ENCODE peak calls at places on chromosomes 16 and 17, in four cellular contexts. K is A549, C is endothelial cell of umbilical vein, F is K562. I is an unnamed sample.

GRCh38 chr17:76726231-76726765 is at the start of gene JMJD6:
- DNase-seq in C (peak), F (peak), K (peak), I (peak)

GRCh38 chr17:82544431-82545070 is 25.0 kb downstream of the FOXK2 start:
- DNase-seq in F (no peak), C (no peak), K (no peak), I (no peak)

GRCh38 chr16:68116256-68116853 is 31.2 kb downstream of the NFATC3 start:
- DNase-seq in K (peak), F (peak), C (peak), I (peak)

GRCh38 chr17:10735251-10735650 is 5.4 kb upstream of the TMEM220 start:
- DNase-seq in F (no peak), C (no peak), K (no peak), I (no peak)

GRCh38 chr16:55561319-55561848 is 5.1 kb upstream of the CAPNS2 start:
- DNase-seq in C (no peak), K (no peak), F (no peak), I (no peak)

GRCh38 chr17:14739656-14740431 is 439.0 kb downstream of the HS3ST3B1 start:
- DNase-seq in K (no peak), C (no peak), F (no peak), I (peak)

GRCh38 chr17:7745748-7746470 is 28.4 kb downstream of the DNAH2 start:
- DNase-seq in F (peak), C (peak), K (peak), I (peak)

GRCh38 chr16:1333854-1334719 is 642 bp downstream of the BAIAP3 start:
- DNase-seq in F (peak), C (no peak), K (no peak), I (no peak)

GRCh38 chr17:78670850-78671291 is 93.7 kb upstream of the DNAH17 start:
- DNase-seq in F (no peak), K (no peak), C (no peak), I (no peak)

GRCh38 chr17:37527249-37527851 is 37.7 kb downstream of the DUSP14 start:
- DNase-seq in F (peak), K (peak), C (peak), I (peak)

GRCh38 chr16:89704281-89704680 is 2.8 kb upstream of the SPATA2L start:
- DNase-seq in F (no peak), C (no peak), K (no peak), I (peak)

GRCh38 chr17:79246226-79246794 is 171.7 kb downstream of the ENGASE start:
- DNase-seq in K (no peak), C (no peak), F (no peak), I (no peak)

GRCh38 chr17:18364166-18364565 is 816 bp upstream of the SHMT1 start:
- DNase-seq in F (no peak), C (no peak), K (no peak), I (no peak)

GRCh38 chr17:37701424-37702020 is 43.3 kb downstream of the HNF1B start:
- DNase-seq in F (peak), K (peak), C (peak), I (peak)

GRCh38 chr16:50547340-50547865 is 793 bp upstream of the NKD1 start:
- DNase-seq in F (peak), K (peak), C (no peak), I (peak)

GRCh38 chr17:59492091-59492451 is 73.3 kb upstream of the DHX40 start:
- DNase-seq in K (no peak), C (no peak), F (no peak), I (no peak)

GRCh38 chr17:77316191-77316641 is 175.4 kb downstream of the SEC14L1 start:
- DNase-seq in C (no peak), F (no peak), K (no peak), I (no peak)

GRCh38 chr17:49890852-49891251 is 43.0 kb upstream of the TAC4 start:
- DNase-seq in K (no peak), C (no peak), F (no peak), I (no peak)

GRCh38 chr17:82866521-82867214 is 26.8 kb upstream of the ZNF750 start:
- DNase-seq in F (peak), C (peak), K (no peak), I (no peak)

GRCh38 chr17:19342611-19343255 is 19.8 kb downstream of the B9D1 start:
- DNase-seq in K (no peak), C (no peak), F (no peak), I (no peak)

GRCh38 chr16:22813946-22814325 is at the start of gene HS3ST2:
- DNase-seq in F (no peak), K (no peak), C (no peak), I (no peak)

GRCh38 chr16:56672761-56673536 is 3.3 kb downstream of the MT1H start:
- DNase-seq in F (no peak), K (no peak), C (no peak), I (peak)

GRCh38 chr16:56677474-56677873 is 4.8 kb upstream of the MT1X start:
- DNase-seq in C (no peak), K (no peak), F (no peak), I (no peak)

GRCh38 chr16:56679078-56679730 is 3.1 kb upstream of the MT1X start:
- DNase-seq in C (no peak), K (no peak), F (no peak), I (no peak)

GRCh38 chr16:56673916-56674315 is 4.3 kb downstream of the MT1H start:
- DNase-seq in C (peak), F (peak), K (no peak), I (no peak)

DNA sequence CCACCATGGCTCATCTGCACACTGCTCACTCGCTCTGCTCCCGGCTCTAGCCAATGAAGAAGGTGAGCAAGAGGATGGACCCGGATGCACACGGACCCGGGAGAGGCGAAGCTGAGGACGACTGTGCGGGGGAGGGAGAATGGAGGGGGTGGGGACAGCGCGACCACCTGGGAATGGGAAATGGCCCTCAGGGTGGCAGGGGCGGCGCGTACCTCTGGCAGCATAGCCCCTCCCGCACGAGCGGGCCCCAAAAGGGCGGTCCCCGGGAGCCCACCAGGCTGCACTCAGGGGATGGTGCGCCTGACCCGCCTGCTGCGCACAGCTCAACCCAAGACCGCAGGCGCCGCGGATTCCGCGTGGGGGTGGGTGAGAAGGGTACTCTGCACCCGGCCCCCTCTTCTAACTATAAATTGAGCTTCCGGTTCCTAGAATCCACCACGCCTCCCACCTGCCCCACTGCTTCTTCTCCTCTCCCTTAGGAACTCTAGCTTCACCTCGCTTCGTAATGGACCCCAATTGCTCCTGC is 6.1 kb downstream of the MT1H start:
- DNase-seq in F (no peak), C (no peak), K (no peak), I (no peak)
- H3K4me3 ChIP-seq in F (no peak), C (no peak), K (no peak), I (no peak)

GRCh38 chr17:72034000-72034399 is 86.8 kb upstream of the SOX9 start:
- DNase-seq in C (no peak), F (no peak), K (no peak), I (no peak)

GRCh38 chr17:72025113-72025512 is 95.7 kb upstream of the SOX9 start:
- DNase-seq in C (no peak), F (no peak), K (no peak), I (no peak)

GRCh38 chr17:72033311-72033710 is 87.5 kb upstream of the SOX9 start:
- DNase-seq in C (no peak), K (no peak), F (no peak), I (no peak)

GRCh38 chr17:72031219-72031906 is 89.5 kb upstream of the SOX9 start:
- DNase-seq in K (no peak), F (no peak), C (no peak), I (no peak)

DNA sequence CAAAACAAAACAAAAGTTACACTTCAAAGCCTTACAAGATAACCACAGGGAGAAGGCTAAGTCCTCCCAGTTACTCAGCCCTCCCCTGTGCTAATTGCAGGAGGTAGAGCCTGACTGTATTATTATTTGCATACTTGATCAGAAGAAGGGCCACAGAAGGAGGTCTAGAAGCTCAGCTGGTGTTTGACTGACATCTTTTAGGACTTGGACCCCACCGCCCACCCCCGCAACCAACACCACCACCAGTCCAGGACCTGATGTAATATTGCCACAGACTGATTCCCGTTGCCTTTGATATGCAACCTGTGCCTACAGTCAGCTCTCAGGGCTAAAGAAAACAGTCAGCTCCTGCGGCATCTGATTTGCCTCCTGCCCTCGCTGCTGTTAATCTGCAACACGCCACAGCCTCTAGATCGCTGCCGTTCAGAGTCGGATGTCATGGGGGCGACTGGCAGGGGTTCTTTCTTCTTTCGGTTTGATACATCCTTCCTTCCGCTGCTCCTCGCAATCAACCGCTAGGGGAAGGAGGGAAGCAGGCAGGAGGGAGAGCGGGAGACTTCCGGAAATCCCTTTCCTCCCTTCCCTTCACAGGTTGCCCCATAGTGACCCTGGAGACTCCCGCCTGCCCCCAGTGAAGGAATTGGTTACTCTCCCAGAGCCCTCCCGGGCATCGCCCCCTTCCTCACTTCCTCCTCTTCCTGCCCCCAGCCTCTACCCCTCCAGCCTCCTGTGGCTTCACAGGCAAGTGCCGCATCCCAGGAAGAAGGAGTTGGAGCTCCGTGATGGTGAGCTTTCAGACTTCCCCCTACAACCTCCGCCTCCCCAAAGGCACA is 90.5 kb upstream of the SOX9 start:
- DNase-seq in F (no peak), C (no peak), K (peak), I (peak)
- TF ChIP-seq MYC in F (no peak), C (no peak), K (no peak), I (no peak)

GRCh38 chr16:29714972-29715371 is 30.8 kb downstream of the C16orf54 start:
- DNase-seq in C (no peak), F (no peak), K (no peak), I (no peak)
- H3K4me3 ChIP-seq in C (no peak), F (no peak), K (no peak), I (no peak)

GRCh38 chr17:74353446-74354060 is 8.1 kb downstream of the BTBD17 start:
- DNase-seq in K (no peak), F (no peak), C (no peak), I (no peak)

GRCh38 chr17:74354561-74354960 is 7.1 kb downstream of the BTBD17 start:
- DNase-seq in K (no peak), F (no peak), C (no peak), I (no peak)

GRCh38 chr17:74354123-74354522 is 7.5 kb downstream of the BTBD17 start:
- DNase-seq in K (peak), C (no peak), F (peak), I (peak)

GRCh38 chr17:74356640-74357465 is 4.8 kb downstream of the BTBD17 start:
- DNase-seq in C (no peak), F (no peak), K (no peak), I (no peak)

GRCh38 chr17:74355065-74355464 is 6.6 kb downstream of the BTBD17 start:
- DNase-seq in K (no peak), C (no peak), F (no peak), I (no peak)
- TF ChIP-seq MYC in K (no peak), C (no peak), F (no peak), I (no peak)

DNA sequence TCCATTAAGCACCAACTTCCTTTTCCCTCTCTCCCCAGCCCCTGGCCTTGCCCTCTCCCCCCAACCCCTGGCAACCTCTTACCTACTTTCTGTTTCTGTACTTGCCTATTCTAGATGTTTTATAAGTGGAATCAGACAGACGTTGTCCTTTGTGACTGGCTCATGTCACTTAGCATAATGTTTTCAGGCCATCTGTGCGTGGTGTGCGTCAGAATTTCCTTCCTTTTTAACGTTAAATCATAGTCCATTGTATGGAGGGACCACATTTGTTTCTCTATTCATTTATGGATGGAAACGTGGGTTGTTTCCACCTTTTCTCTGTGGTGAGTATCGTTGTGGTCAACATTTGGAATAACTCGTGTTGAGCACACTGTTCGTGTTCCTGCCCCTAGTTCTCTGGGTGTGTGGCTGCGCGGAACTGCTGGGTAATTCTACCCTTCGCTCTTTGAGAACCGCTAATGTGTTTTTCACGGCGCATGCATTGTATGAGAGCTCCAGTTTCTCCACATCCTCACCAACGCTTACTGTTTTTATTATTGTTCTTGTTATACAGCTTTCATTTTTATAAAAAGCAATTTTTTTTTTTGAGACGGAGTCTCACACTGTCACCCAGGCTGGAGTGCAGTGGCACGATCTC is 26.3 kb downstream of the ACTG1 start:
- DNase-seq in F (no peak), C (peak), K (no peak), I (no peak)
- H3K4me3 ChIP-seq in F (no peak), C (no peak), K (no peak), I (no peak)

DNA sequence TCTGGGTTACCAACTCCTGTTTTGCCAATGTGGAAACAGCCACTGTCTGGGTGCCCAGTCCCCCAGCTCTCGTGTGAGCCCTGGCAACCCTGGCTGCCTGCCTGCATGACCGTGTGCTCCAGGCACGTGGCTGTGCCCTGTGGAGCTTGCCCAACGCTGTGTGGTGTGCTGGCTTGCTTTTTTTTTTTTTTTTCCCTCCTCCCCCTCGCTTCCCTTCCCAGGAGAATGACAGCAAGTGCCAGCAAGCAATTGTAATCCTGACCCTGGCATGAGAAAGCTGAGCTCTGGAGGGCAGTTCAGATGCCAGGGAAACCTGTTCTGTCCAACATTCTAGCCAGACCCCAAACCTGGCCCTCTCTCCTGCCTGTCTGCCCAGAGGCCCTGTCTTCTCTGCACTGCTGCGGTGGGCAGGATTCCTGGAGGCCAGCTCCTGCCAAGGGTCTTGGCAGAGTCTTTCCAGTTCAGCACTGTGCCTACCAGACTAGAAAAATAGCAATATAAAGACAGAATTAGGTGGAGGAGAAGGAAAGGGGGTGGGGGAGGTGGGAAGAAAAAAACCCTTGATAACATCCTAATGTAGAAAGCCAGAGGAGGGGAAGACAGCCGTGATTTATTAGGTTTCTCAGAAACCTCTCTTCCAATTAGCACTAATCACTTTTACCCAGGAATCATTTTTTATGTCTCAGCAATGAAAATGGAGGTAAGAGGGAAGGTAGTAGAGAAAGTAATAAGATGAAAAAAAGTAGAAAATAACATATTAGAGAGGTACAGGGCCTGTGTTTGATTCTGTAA is 9.0 kb downstream of the HLF start:
- DNase-seq in C (no peak), K (no peak), F (no peak), I (no peak)
- TF ChIP-seq MYC in C (no peak), K (no peak), F (no peak), I (no peak)

I was measured in NB4.